ENCODE peak calls at places on chromosome 21, in four cellular contexts. One of them, this sample, is unnamed.

GRCh38 chr21:27132270-27132669 is 165.4 kb upstream of the ADAMTS5 start:
- DNase-seq in neural crest cell: no peak
- DNase-seq in body of pancreas: no peak
- DNase-seq in astrocyte of the spinal cord: peak
- DNase-seq in this sample: no peak

GRCh38 chr21:25790122-25790951 is 55.6 kb downstream of the GABPA start:
- DNase-seq in body of pancreas: no peak
- DNase-seq in astrocyte of the spinal cord: peak
- DNase-seq in neural crest cell: no peak
- DNase-seq in this sample: peak

GRCh38 chr21:41111681-41112080 is 56.3 kb upstream of the BACE2 start:
- DNase-seq in neural crest cell: no peak
- DNase-seq in body of pancreas: no peak
- DNase-seq in astrocyte of the spinal cord: no peak
- DNase-seq in this sample: no peak

GRCh38 chr21:26801524-26801923 is 43.7 kb downstream of the ADAMTS1 start:
- DNase-seq in neural crest cell: no peak
- DNase-seq in body of pancreas: no peak
- DNase-seq in astrocyte of the spinal cord: peak
- DNase-seq in this sample: no peak

GRCh38 chr21:32914424-32915070 is 111.2 kb upstream of the OLIG2 start:
- DNase-seq in body of pancreas: no peak
- DNase-seq in neural crest cell: no peak
- DNase-seq in astrocyte of the spinal cord: no peak
- DNase-seq in this sample: no peak

GRCh38 chr21:34031835-34032370 is 41.5 kb upstream of the MRPS6 start:
- DNase-seq in body of pancreas: no peak
- DNase-seq in neural crest cell: no peak
- DNase-seq in astrocyte of the spinal cord: no peak
- DNase-seq in this sample: no peak

GRCh38 chr21:38806942-38807284 is 1.2 kb downstream of the ETS2 start:
- DNase-seq in neural crest cell: no peak
- DNase-seq in body of pancreas: no peak
- DNase-seq in astrocyte of the spinal cord: peak
- DNase-seq in this sample: no peak

GRCh38 chr21:39647476-39647875 is 34.7 kb downstream of the B3GALT5 start:
- DNase-seq in neural crest cell: no peak
- DNase-seq in body of pancreas: no peak
- DNase-seq in astrocyte of the spinal cord: peak
- DNase-seq in this sample: no peak

GRCh38 chr21:34881894-34882371 is 167.2 kb downstream of the RUNX1 start:
- DNase-seq in neural crest cell: no peak
- DNase-seq in body of pancreas: no peak
- DNase-seq in astrocyte of the spinal cord: peak
- DNase-seq in this sample: peak

GRCh38 chr21:38506606-38507331 is 8.5 kb upstream of the ERG start:
- DNase-seq in neural crest cell: no peak
- DNase-seq in astrocyte of the spinal cord: no peak
- DNase-seq in body of pancreas: no peak
- DNase-seq in this sample: no peak

GRCh38 chr21:28069446-28069845 is 923.2 kb downstream of the LTN1 start:
- DNase-seq in body of pancreas: no peak
- DNase-seq in neural crest cell: no peak
- DNase-seq in astrocyte of the spinal cord: peak
- DNase-seq in this sample: peak

GRCh38 chr21:34073749-34074282 is 438 bp downstream of the MRPS6 start:
- DNase-seq in body of pancreas: peak
- DNase-seq in astrocyte of the spinal cord: no peak
- DNase-seq in neural crest cell: peak
- DNase-seq in this sample: no peak

GRCh38 chr21:33443174-33443573 is 36.6 kb downstream of the TMEM50B start:
- DNase-seq in astrocyte of the spinal cord: no peak
- DNase-seq in neural crest cell: no peak
- DNase-seq in body of pancreas: no peak
- DNase-seq in this sample: no peak

GRCh38 chr21:37914211-37914900 is 1.9 kb downstream of the KCNJ6 start:
- DNase-seq in astrocyte of the spinal cord: peak
- DNase-seq in neural crest cell: peak
- DNase-seq in body of pancreas: no peak
- DNase-seq in this sample: peak

GRCh38 chr21:25999935-26000582 is 170.5 kb downstream of the APP start:
- DNase-seq in neural crest cell: no peak
- DNase-seq in body of pancreas: no peak
- DNase-seq in astrocyte of the spinal cord: no peak
- DNase-seq in this sample: no peak

GRCh38 chr21:16073571-16073970 is 343.8 kb downstream of the USP25 start:
- DNase-seq in body of pancreas: no peak
- DNase-seq in astrocyte of the spinal cord: peak
- DNase-seq in neural crest cell: no peak
- DNase-seq in this sample: no peak

DNA sequence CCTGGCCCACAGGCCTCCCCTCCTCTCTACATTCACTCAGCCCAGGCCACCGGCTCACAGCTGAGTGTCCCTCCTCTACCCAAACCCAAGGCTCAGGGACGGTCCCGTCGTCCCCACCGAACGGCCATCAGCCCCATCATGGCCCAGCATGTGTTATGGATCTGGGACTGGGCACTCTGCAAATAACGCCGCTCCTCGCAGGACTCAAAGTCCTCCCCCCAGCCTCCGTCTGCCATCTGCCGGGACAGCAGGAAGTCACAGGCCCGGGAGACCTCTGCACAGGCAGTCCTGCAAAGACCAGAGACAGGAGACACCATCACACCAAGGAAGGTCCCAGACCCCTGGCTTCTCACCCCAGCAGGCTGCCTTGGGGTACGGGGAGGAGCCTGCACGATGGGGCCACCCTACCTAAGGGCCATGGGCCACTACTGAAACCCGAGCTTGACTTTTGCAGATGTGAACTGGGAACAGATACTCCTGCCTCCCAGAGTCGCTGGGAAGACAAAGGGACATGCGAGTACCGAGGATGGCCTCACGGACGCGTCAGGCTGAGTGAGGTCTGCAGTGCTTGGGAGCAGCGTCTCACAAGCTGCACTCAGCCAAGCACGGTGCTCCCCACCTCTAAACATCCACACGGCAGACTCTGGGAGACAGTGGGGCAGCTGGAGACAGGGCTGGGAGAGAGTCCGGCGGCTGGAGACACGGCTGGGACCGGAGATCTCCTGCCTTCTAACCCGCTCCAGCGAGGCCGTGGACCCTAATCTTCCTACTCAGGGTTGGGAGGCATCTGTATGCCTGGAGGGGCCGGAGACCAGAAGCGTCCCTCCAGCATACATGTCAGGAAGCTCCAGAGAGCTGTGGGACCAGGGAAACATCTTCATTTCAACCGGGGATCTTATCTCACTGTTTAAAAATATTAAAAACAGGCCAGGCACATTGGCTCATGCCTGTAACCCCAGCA is 10.4 kb upstream of the SPATC1L start:
- DNase-seq in neural crest cell: no peak
- DNase-seq in astrocyte of the spinal cord: no peak
- DNase-seq in body of pancreas: no peak
- DNase-seq in this sample: no peak
- TF ChIP-seq CTCF in neural crest cell: no peak
- TF ChIP-seq CTCF in astrocyte of the spinal cord: no peak
- TF ChIP-seq CTCF in body of pancreas: no peak
- TF ChIP-seq CTCF in this sample: no peak

GRCh38 chr21:46325073-46325912 is 1.3 kb downstream of the PCNT start:
- DNase-seq in neural crest cell: peak
- DNase-seq in body of pancreas: peak
- DNase-seq in astrocyte of the spinal cord: peak
- DNase-seq in this sample: peak
- TF ChIP-seq CTCF in neural crest cell: peak
- TF ChIP-seq CTCF in body of pancreas: peak
- TF ChIP-seq CTCF in astrocyte of the spinal cord: peak
- TF ChIP-seq CTCF in this sample: peak

GRCh38 chr21:17931080-17931479 is 111.9 kb upstream of the C21orf91 start:
- DNase-seq in astrocyte of the spinal cord: no peak
- DNase-seq in neural crest cell: no peak
- DNase-seq in body of pancreas: no peak
- DNase-seq in this sample: no peak
- TF ChIP-seq CTCF in astrocyte of the spinal cord: peak
- TF ChIP-seq CTCF in neural crest cell: peak
- TF ChIP-seq CTCF in body of pancreas: no peak
- TF ChIP-seq CTCF in this sample: peak

GRCh38 chr21:44741921-44742320 is 30.5 kb upstream of the TSPEAR start:
- DNase-seq in body of pancreas: no peak
- DNase-seq in neural crest cell: no peak
- DNase-seq in astrocyte of the spinal cord: no peak
- DNase-seq in this sample: no peak

GRCh38 chr21:44738621-44739020 is 27.2 kb upstream of the TSPEAR start:
- DNase-seq in neural crest cell: no peak
- DNase-seq in astrocyte of the spinal cord: no peak
- DNase-seq in body of pancreas: no peak
- DNase-seq in this sample: no peak

GRCh38 chr21:44739316-44739715 is 27.9 kb upstream of the TSPEAR start:
- DNase-seq in neural crest cell: no peak
- DNase-seq in body of pancreas: no peak
- DNase-seq in astrocyte of the spinal cord: no peak
- DNase-seq in this sample: no peak

GRCh38 chr21:44740721-44741120 is 29.3 kb upstream of the TSPEAR start:
- DNase-seq in neural crest cell: no peak
- DNase-seq in astrocyte of the spinal cord: no peak
- DNase-seq in body of pancreas: no peak
- DNase-seq in this sample: no peak

DNA sequence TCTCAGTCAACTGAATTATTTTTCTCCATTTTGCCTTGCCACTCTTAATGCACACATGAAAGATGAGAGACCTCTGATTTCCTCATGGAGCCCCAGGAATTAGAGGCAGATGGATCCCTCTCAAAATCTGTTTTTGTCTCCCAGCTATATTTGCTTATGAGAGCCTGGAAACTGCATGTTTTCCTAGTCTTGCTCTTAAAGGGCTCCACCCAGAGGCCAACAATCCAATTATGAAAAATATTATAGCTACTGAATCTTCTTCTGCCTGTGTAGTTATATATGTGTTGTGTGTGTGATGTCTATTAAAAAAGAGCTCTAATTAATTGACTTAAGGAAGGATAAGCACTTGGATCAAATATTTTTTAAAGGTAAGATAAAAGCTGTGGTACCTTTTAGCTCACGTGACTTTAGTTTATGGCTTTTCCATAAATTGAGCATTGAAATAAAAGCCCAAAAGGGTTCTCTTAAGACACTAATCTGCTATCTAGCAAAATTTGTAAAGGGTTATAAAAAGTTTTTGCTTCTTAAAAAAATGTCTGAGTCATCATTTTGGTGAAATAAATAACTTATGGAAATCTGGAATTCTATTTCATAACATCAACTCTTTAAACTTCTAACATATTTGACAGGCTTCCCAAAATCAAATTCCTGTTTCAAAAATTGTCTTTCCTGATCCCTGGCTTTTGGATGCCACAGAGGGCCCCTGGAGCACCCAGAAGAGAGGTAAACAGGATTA is 31.2 kb upstream of the TSPEAR start:
- DNase-seq in body of pancreas: no peak
- DNase-seq in astrocyte of the spinal cord: no peak
- DNase-seq in neural crest cell: no peak
- DNase-seq in this sample: peak
- TF ChIP-seq CTCF in body of pancreas: no peak
- TF ChIP-seq CTCF in astrocyte of the spinal cord: peak
- TF ChIP-seq CTCF in neural crest cell: peak
- TF ChIP-seq CTCF in this sample: peak

GRCh38 chr21:29293495-29293894 is 5.2 kb upstream of the BACH1 start:
- DNase-seq in neural crest cell: no peak
- DNase-seq in astrocyte of the spinal cord: no peak
- DNase-seq in body of pancreas: no peak
- DNase-seq in this sample: no peak
- TF ChIP-seq CTCF in neural crest cell: no peak
- TF ChIP-seq CTCF in astrocyte of the spinal cord: no peak
- TF ChIP-seq CTCF in body of pancreas: no peak
- TF ChIP-seq CTCF in this sample: no peak

GRCh38 chr21:31731802-31732537 is at the start of gene SCAF4:
- DNase-seq in neural crest cell: peak
- DNase-seq in astrocyte of the spinal cord: peak
- DNase-seq in body of pancreas: peak
- DNase-seq in this sample: peak
- TF ChIP-seq CTCF in neural crest cell: no peak
- TF ChIP-seq CTCF in astrocyte of the spinal cord: no peak
- TF ChIP-seq CTCF in body of pancreas: no peak
- TF ChIP-seq CTCF in this sample: no peak

GRCh38 chr21:46399686-46400085 is 59.0 kb upstream of the DIP2A start:
- DNase-seq in astrocyte of the spinal cord: no peak
- DNase-seq in neural crest cell: no peak
- DNase-seq in body of pancreas: no peak
- DNase-seq in this sample: peak

GRCh38 chr21:46401186-46401910 is 57.3 kb upstream of the DIP2A start:
- DNase-seq in neural crest cell: no peak
- DNase-seq in astrocyte of the spinal cord: no peak
- DNase-seq in body of pancreas: no peak
- DNase-seq in this sample: no peak

GRCh38 chr21:46397993-46398392 is 60.7 kb upstream of the DIP2A start:
- DNase-seq in neural crest cell: no peak
- DNase-seq in astrocyte of the spinal cord: no peak
- DNase-seq in body of pancreas: no peak
- DNase-seq in this sample: no peak

GRCh38 chr21:46397211-46397905 is 61.3 kb upstream of the DIP2A start:
- DNase-seq in body of pancreas: no peak
- DNase-seq in astrocyte of the spinal cord: no peak
- DNase-seq in neural crest cell: no peak
- DNase-seq in this sample: no peak

GRCh38 chr21:46399129-46399528 is 59.6 kb upstream of the DIP2A start:
- DNase-seq in neural crest cell: no peak
- DNase-seq in body of pancreas: no peak
- DNase-seq in astrocyte of the spinal cord: no peak
- DNase-seq in this sample: no peak
- TF ChIP-seq CTCF in neural crest cell: no peak
- TF ChIP-seq CTCF in body of pancreas: no peak
- TF ChIP-seq CTCF in astrocyte of the spinal cord: no peak
- TF ChIP-seq CTCF in this sample: no peak